ENCODE peak calls at places on chromosomes 12 and 14, in six cellular contexts. Z, E, D, Q, I and U are unnamed samples.

GRCh38 chr12:49942512-49942893 is 8.0 kb upstream of the AQP2 start:
- DNase-seq in D (no peak), Z (no peak), E (no peak), Q (no peak), I (no peak), U (no peak)

GRCh38 chr14:103867020-103867419 is 19.6 kb upstream of the PPP1R13B start:
- DNase-seq in E (no peak), Q (no peak), I (no peak), D (no peak), Z (no peak), U (no peak)

GRCh38 chr14:61322799-61323290 is 1.5 kb downstream of the PRKCH start:
- DNase-seq in Z (no peak), Q (no peak), I (no peak), E (no peak), D (peak; percentile 46), U (no peak)

GRCh38 chr12:6323340-6323994 is 13.0 kb downstream of the PLEKHG6 start:
- DNase-seq in I (peak; percentile 50), E (no peak), Q (peak; percentile 83), Z (peak; percentile 70), D (peak; percentile 93), U (peak; percentile 87)

GRCh38 chr14:68816183-68816942 is 23.5 kb upstream of the ZFP36L1 start:
- DNase-seq in Q (peak; percentile 79), I (peak; percentile 93), D (peak; percentile 91), Z (peak; percentile 89), E (peak; percentile 47), U (peak; percentile 91)

GRCh38 chr12:124679533-124680371 is 112.3 kb upstream of the NCOR2 start:
- DNase-seq in D (no peak), Q (no peak), E (no peak), Z (peak; percentile 51), I (no peak), U (no peak)

GRCh38 chr12:68375701-68376469 is 43.7 kb upstream of the MDM1 start:
- DNase-seq in D (no peak), Q (no peak), Z (no peak), E (no peak), I (no peak), U (no peak)

GRCh38 chr14:55201219-55202096 is 10.1 kb upstream of the DLGAP5 start:
- DNase-seq in Q (no peak), I (no peak), D (no peak), Z (no peak), E (no peak), U (no peak)